ENCODE peak calls at places on chromosome 1, in eight cellular contexts. A is right cardiac atrium; K is HS-5; H is T-helper 9 cell; T is left lung; I is NCI-H1048; V is stimulated activated CD8-positive, alpha-beta memory T cell treated with anti-CD3 and anti-CD28 coated beads, Interleukin-15, amount 100 ng/mL, for 48 hours; L is fibroblast of lung. P is an unnamed sample.

GRCh38 chr1:12324423-12324822 is 94.6 kb downstream of the VPS13D start:
- DNase-seq in A (no peak), K (no peak), H (no peak), T (no peak), I (no peak), V (no peak), L (no peak), P (no peak)

GRCh38 chr1:156885314-156885713 is 8.2 kb upstream of the PEAR1 start:
- DNase-seq in A (no peak), K (no peak), H (no peak), T (no peak), I (no peak), V (no peak), L (peak; percentile 18), P (no peak)

GRCh38 chr1:226166341-226166740 is 20.2 kb downstream of the ACBD3 start:
- DNase-seq in A (no peak), K (no peak), H (no peak), T (no peak), I (no peak), V (no peak), L (no peak), P (no peak)

GRCh38 chr1:156086256-156086662 is 4.0 kb upstream of the MEX3A start:
- DNase-seq in A (no peak), K (no peak), H (no peak), T (no peak), I (no peak), V (no peak), L (peak; percentile 73), P (no peak)

GRCh38 chr1:211811126-211811525 is 19.4 kb downstream of the LPGAT1 start:
- DNase-seq in A (no peak), K (no peak), H (no peak), T (no peak), I (no peak), V (no peak), L (peak; percentile 47), P (no peak)

GRCh38 chr1:226629896-226630550 is 81.5 kb downstream of the STUM start:
- DNase-seq in A (no peak), K (no peak), H (no peak), T (peak; percentile 20), I (no peak), V (no peak), L (no peak), P (no peak)

GRCh38 chr1:196654271-196654670 is 2.4 kb downstream of the CFH start:
- DNase-seq in A (no peak), K (no peak), H (no peak), T (no peak), I (no peak), V (no peak), L (no peak), P (no peak)

GRCh38 chr1:228765543-228765942 is 30.3 kb downstream of the RHOU start:
- DNase-seq in A (no peak), K (no peak), H (peak; percentile 6), T (peak; percentile 78), I (no peak), V (no peak), L (no peak), P (no peak)

GRCh38 chr1:8133657-8134430 is 107.7 kb upstream of the ERRFI1 start:
- DNase-seq in A (peak; percentile 73), K (peak; percentile 75), H (no peak), T (no peak), I (no peak), V (no peak), L (peak; percentile 98), P (no peak)

GRCh38 chr1:115982399-115982798 is 6.1 kb downstream of the SLC22A15 start:
- DNase-seq in A (no peak), K (no peak), H (no peak), T (no peak), I (no peak), V (no peak), L (no peak), P (no peak)

GRCh38 chr1:52662645-52663313 is 29.8 kb downstream of the SHISAL2A start:
- DNase-seq in A (no peak), K (no peak), H (no peak), T (no peak), I (peak; percentile 14), V (no peak), L (peak; percentile 44), P (no peak)

GRCh38 chr1:46533179-46533864 is 18.1 kb downstream of the KNCN start:
- DNase-seq in A (peak; percentile 48), K (no peak), H (peak; percentile 39), T (peak; percentile 83), I (no peak), V (peak; percentile 24), L (peak; percentile 63), P (peak; percentile 17)

GRCh38 chr1:175887981-175888428 is 144.6 kb upstream of the TNR start:
- DNase-seq in A (peak; percentile 64), K (no peak), H (no peak), T (no peak), I (peak; percentile 79), V (no peak), L (peak; percentile 17), P (no peak)

GRCh38 chr1:205852969-205853368 is 3.0 kb upstream of the PM20D1 start:
- DNase-seq in A (no peak), K (no peak), H (no peak), T (no peak), I (no peak), V (no peak), L (no peak), P (no peak)

GRCh38 chr1:68000191-68000590 is 50.2 kb downstream of the DIRAS3 start:
- DNase-seq in A (no peak), K (no peak), H (no peak), T (no peak), I (no peak), V (no peak), L (no peak), P (no peak)

GRCh38 chr1:227397356-227397978 is 79.2 kb upstream of the CDC42BPA start:
- DNase-seq in A (no peak), K (no peak), H (no peak), T (no peak), I (no peak), V (no peak), L (no peak), P (no peak)